ENCODE peak calls at places on chromosomes 5 and 9, in six cellular contexts. F, U, E, A, I and Z are unnamed samples.

GRCh38 chr5:42745426-42745825 is 11.2 kb upstream of the CCDC152 start:
- DNase-seq in F (no peak), I (no peak), A (peak; percentile 51), E (peak; percentile 29), U (no peak), Z (no peak)

GRCh38 chr5:55903121-55903701 is 52.1 kb downstream of the IL31RA start:
- DNase-seq in A (no peak), I (no peak), F (no peak), E (peak; percentile 90), U (no peak), Z (no peak)

GRCh38 chr9:125190371-125190801 is 783 bp upstream of the PPP6C start:
- DNase-seq in I (no peak), F (no peak), A (no peak), U (no peak), E (no peak), Z (no peak)

GRCh38 chr5:163269624-163270023 is 167.8 kb upstream of the CCNG1 start:
- DNase-seq in E (no peak), A (no peak), F (no peak), U (no peak), I (no peak), Z (no peak)

GRCh38 chr9:114030364-114030763 is 47.7 kb downstream of the AMBP start:
- DNase-seq in E (no peak), F (no peak), A (no peak), U (no peak), I (no peak), Z (no peak)

GRCh38 chr5:36878421-36879088 is 2.0 kb downstream of the NIPBL start:
- DNase-seq in E (peak; percentile 68), F (no peak), A (peak; percentile 23), U (no peak), I (no peak), Z (no peak)

GRCh38 chr5:145811834-145812625 is 23.1 kb downstream of the PRELID2 start:
- DNase-seq in A (peak; percentile 19), I (peak; percentile 0), U (no peak), F (no peak), E (peak; percentile 59), Z (no peak)

GRCh38 chr5:8598996-8599395 is 730.0 kb downstream of the MTRR start:
- DNase-seq in E (no peak), I (no peak), A (no peak), F (no peak), U (no peak), Z (no peak)

GRCh38 chr5:95861858-95862561 is 39.5 kb upstream of the GLRX start:
- DNase-seq in I (no peak), E (peak; percentile 80), F (no peak), A (no peak), U (no peak), Z (no peak)

GRCh38 chr5:175749591-175749990 is 91.7 kb downstream of the HRH2 start:
- DNase-seq in I (no peak), A (no peak), E (peak; percentile 64), F (peak; percentile 31), U (no peak), Z (no peak)

GRCh38 chr9:95754533-95755420 is 120.7 kb upstream of the ERCC6L2 start:
- DNase-seq in U (no peak), F (no peak), E (no peak), I (no peak), A (no peak), Z (no peak)

GRCh38 chr9:76624381-76625048 is 139.7 kb upstream of the PCA3 start:
- DNase-seq in I (no peak), F (no peak), E (no peak), U (no peak), A (no peak), Z (no peak)

GRCh38 chr9:105246656-105247162 is 2.3 kb downstream of the SLC44A1 start:
- DNase-seq in E (no peak), A (no peak), U (no peak), I (no peak), F (no peak), Z (no peak)

GRCh38 chr5:13913962-13914361 is 30.5 kb downstream of the DNAH5 start:
- DNase-seq in U (no peak), I (no peak), A (no peak), F (no peak), E (no peak), Z (no peak)

GRCh38 chr5:168734119-168734518 is 155.0 kb upstream of the PANK3 start:
- DNase-seq in U (no peak), A (no peak), F (peak; percentile 11), E (no peak), I (no peak), Z (no peak)

GRCh38 chr5:130034872-130035271 is 130.6 kb downstream of the CHSY3 start:
- DNase-seq in F (no peak), E (peak; percentile 56), I (no peak), A (no peak), U (no peak), Z (no peak)

GRCh38 chr5:97124335-97124734 is 18.1 kb downstream of the LIX1 start:
- DNase-seq in I (no peak), E (no peak), U (no peak), F (no peak), A (no peak), Z (no peak)

GRCh38 chr5:115329475-115329874 is 33.0 kb upstream of the CCDC112 start:
- DNase-seq in A (no peak), E (no peak), F (no peak), U (no peak), I (peak; percentile 5), Z (no peak)

GRCh38 chr5:148697177-148697820 is 43.0 kb upstream of the HTR4 start:
- DNase-seq in U (no peak), F (no peak), I (no peak), E (peak; percentile 81), A (no peak), Z (no peak)

GRCh38 chr9:77764894-77765780 is 117.0 kb upstream of the GNA14 start:
- DNase-seq in E (peak; percentile 11), U (no peak), F (no peak), A (no peak), I (no peak), Z (no peak)

GRCh38 chr5:122076023-122076422 is 2.0 kb downstream of the LOX start:
- DNase-seq in I (no peak), A (no peak), U (no peak), F (no peak), E (peak; percentile 37), Z (no peak)

GRCh38 chr5:1208743-1209551 is 7.6 kb downstream of the SLC6A19 start:
- DNase-seq in I (no peak), F (no peak), U (peak; percentile 12), E (peak; percentile 52), A (peak; percentile 53), Z (no peak)

GRCh38 chr9:133956520-133957076 is 35.5 kb downstream of the VAV2 start:
- DNase-seq in I (no peak), U (peak; percentile 39), A (peak; percentile 45), E (no peak), F (no peak), Z (no peak)

GRCh38 chr5:142961435-142962171 is 191.4 kb downstream of the ARHGAP26 start:
- DNase-seq in F (no peak), U (no peak), A (no peak), E (no peak), I (no peak), Z (no peak)

GRCh38 chr9:13022756-13023155 is 247.9 kb downstream of the LURAP1L start:
- DNase-seq in A (no peak), F (no peak), I (no peak), U (no peak), E (no peak), Z (no peak)

GRCh38 chr5:173318338-173318737 is 9.9 kb downstream of the STC2 start:
- DNase-seq in F (peak; percentile 42), I (no peak), U (no peak), E (no peak), A (no peak), Z (no peak)

GRCh38 chr5:113140837-113141661 is 164.5 kb downstream of the DCP2 start:
- DNase-seq in I (no peak), A (no peak), U (peak; percentile 35), E (peak; percentile 72), F (no peak), Z (no peak)

GRCh38 chr5:140547508-140548299 is at the start of gene EIF4EBP3:
- DNase-seq in E (peak; percentile 82), A (peak; percentile 95), F (peak; percentile 94), U (peak; percentile 97), I (peak; percentile 95), Z (peak; percentile 97)

GRCh38 chr5:81805086-81805485 is 54.2 kb upstream of the SSBP2 start:
- DNase-seq in U (no peak), E (no peak), F (no peak), A (no peak), I (no peak), Z (no peak)

GRCh38 chr9:84970432-84970831 is 300.9 kb downstream of the NTRK2 start:
- DNase-seq in F (no peak), E (peak; percentile 49), U (no peak), A (no peak), I (no peak), Z (no peak)

GRCh38 chr5:146873186-146873917 is 5.2 kb downstream of the PPP2R2B start:
- DNase-seq in U (no peak), I (no peak), A (no peak), E (no peak), F (no peak), Z (no peak)

GRCh38 chr9:126927419-126927818 is 12.8 kb downstream of the RALGPS1 start:
- DNase-seq in U (no peak), I (no peak), E (no peak), A (no peak), F (no peak), Z (no peak)

GRCh38 chr9:130634801-130635200 is 29.6 kb upstream of the PRDM12 start:
- DNase-seq in I (no peak), E (no peak), F (no peak), A (no peak), U (no peak), Z (peak; percentile 56)

GRCh38 chr9:21324040-21324439 is 11.2 kb downstream of the KLHL9 start:
- DNase-seq in I (no peak), E (no peak), U (no peak), F (no peak), A (no peak), Z (no peak)

GRCh38 chr5:175652741-175653663 is 4.9 kb upstream of the HRH2 start:
- DNase-seq in F (no peak), U (no peak), E (peak; percentile 84), A (no peak), I (no peak), Z (no peak)

GRCh38 chr9:114688388-114688787 is 6.4 kb upstream of the TEX48 start:
- DNase-seq in I (no peak), F (no peak), A (no peak), E (no peak), U (no peak), Z (no peak)

GRCh38 chr5:112276996-112277395 is 142.1 kb downstream of the EPB41L4A start:
- DNase-seq in U (no peak), E (no peak), I (no peak), A (no peak), F (no peak), Z (no peak)

GRCh38 chr5:176319827-176320554 is 41.6 kb downstream of the KIAA1191 start:
- DNase-seq in A (no peak), U (no peak), I (no peak), F (no peak), E (no peak), Z (no peak)